ENCODE peak calls at places on chromosomes 13 and 19, in four cellular contexts. One of them, this sample, is unnamed.

GRCh38 chr19:45442927-45443461 is 19.3 kb upstream of the ERCC1 start:
- DNase-seq in NB4: peak; percentile 96
- DNase-seq in GM12865: peak; percentile 44
- DNase-seq in kidney epithelial cell: no peak
- DNase-seq in this sample: no peak

GRCh38 chr13:45602183-45602582 is 13.4 kb downstream of the ERICH6B start:
- DNase-seq in NB4: no peak
- DNase-seq in GM12865: no peak
- DNase-seq in kidney epithelial cell: no peak
- DNase-seq in this sample: no peak

GRCh38 chr19:1571358-1571757 is 3.2 kb upstream of the MEX3D start:
- DNase-seq in NB4: no peak
- DNase-seq in GM12865: no peak
- DNase-seq in kidney epithelial cell: no peak
- DNase-seq in this sample: no peak

GRCh38 chr13:44107357-44108121 is 227.8 kb downstream of the LACC1 start:
- DNase-seq in NB4: no peak
- DNase-seq in GM12865: no peak
- DNase-seq in kidney epithelial cell: no peak
- DNase-seq in this sample: no peak

GRCh38 chr13:29758591-29759114 is 91.8 kb downstream of the UBL3 start:
- DNase-seq in NB4: peak; percentile 97
- DNase-seq in GM12865: peak; percentile 89
- DNase-seq in kidney epithelial cell: no peak
- DNase-seq in this sample: no peak

GRCh38 chr19:46896076-46896794 is 35.4 kb downstream of the ARHGAP35 start:
- DNase-seq in NB4: no peak
- DNase-seq in GM12865: no peak
- DNase-seq in kidney epithelial cell: no peak
- DNase-seq in this sample: no peak

GRCh38 chr19:46133777-46134231 is 9.3 kb upstream of the IGFL3 start:
- DNase-seq in NB4: no peak
- DNase-seq in GM12865: no peak
- DNase-seq in kidney epithelial cell: no peak
- DNase-seq in this sample: no peak

GRCh38 chr13:79943633-79944032 is 397.3 kb downstream of the SPRY2 start:
- DNase-seq in NB4: no peak
- DNase-seq in GM12865: no peak
- DNase-seq in kidney epithelial cell: no peak
- DNase-seq in this sample: no peak

GRCh38 chr13:20363604-20364003 is 131.5 kb upstream of the GJB6 start:
- DNase-seq in NB4: no peak
- DNase-seq in GM12865: no peak
- DNase-seq in kidney epithelial cell: no peak
- DNase-seq in this sample: no peak

GRCh38 chr19:1231729-1232128 is 6.1 kb downstream of the CBARP start:
- DNase-seq in NB4: no peak
- DNase-seq in GM12865: no peak
- DNase-seq in kidney epithelial cell: no peak
- DNase-seq in this sample: no peak

GRCh38 chr19:41327076-41327475 is 17.1 kb downstream of the CCDC97 start:
- DNase-seq in NB4: no peak
- DNase-seq in GM12865: peak; percentile 37
- DNase-seq in kidney epithelial cell: no peak
- DNase-seq in this sample: no peak

GRCh38 chr13:33832872-33833271 is 14.9 kb downstream of the RFC3 start:
- DNase-seq in NB4: no peak
- DNase-seq in GM12865: no peak
- DNase-seq in kidney epithelial cell: no peak
- DNase-seq in this sample: no peak

GRCh38 chr19:52007436-52007804 is 591 bp downstream of the ZNF615 start:
- DNase-seq in NB4: no peak
- DNase-seq in GM12865: no peak
- DNase-seq in kidney epithelial cell: no peak
- DNase-seq in this sample: no peak

GRCh38 chr13:105735269-105735668 is 800.2 kb downstream of the EFNB2 start:
- DNase-seq in NB4: no peak
- DNase-seq in GM12865: no peak
- DNase-seq in kidney epithelial cell: no peak
- DNase-seq in this sample: no peak

GRCh38 chr13:76683854-76684253 is 202.4 kb downstream of the KCTD12 start:
- DNase-seq in NB4: no peak
- DNase-seq in GM12865: no peak
- DNase-seq in kidney epithelial cell: no peak
- DNase-seq in this sample: no peak

GRCh38 chr13:47397739-47398138 is 500.9 kb upstream of the HTR2A start:
- DNase-seq in NB4: no peak
- DNase-seq in GM12865: no peak
- DNase-seq in kidney epithelial cell: no peak
- DNase-seq in this sample: no peak

GRCh38 chr13:89686171-89686570 is 1661.3 kb upstream of the MIR17HG start:
- DNase-seq in NB4: no peak
- DNase-seq in GM12865: no peak
- DNase-seq in kidney epithelial cell: no peak
- DNase-seq in this sample: no peak

GRCh38 chr13:35600137-35600536 is 123.6 kb upstream of the MAB21L1 start:
- DNase-seq in NB4: no peak
- DNase-seq in GM12865: no peak
- DNase-seq in kidney epithelial cell: no peak
- DNase-seq in this sample: no peak

GRCh38 chr19:48698046-48698445 is 2.3 kb downstream of the FUT2 start:
- DNase-seq in NB4: no peak
- DNase-seq in GM12865: no peak
- DNase-seq in kidney epithelial cell: no peak
- DNase-seq in this sample: no peak

GRCh38 chr19:31974290-31974689 is 371.1 kb upstream of the ZNF507 start:
- DNase-seq in NB4: no peak
- DNase-seq in GM12865: no peak
- DNase-seq in kidney epithelial cell: no peak
- DNase-seq in this sample: no peak

GRCh38 chr13:31426395-31426794 is 226.6 kb downstream of the B3GLCT start:
- DNase-seq in NB4: no peak
- DNase-seq in GM12865: no peak
- DNase-seq in kidney epithelial cell: no peak
- DNase-seq in this sample: no peak

GRCh38 chr13:100668408-100668807 is 6.2 kb downstream of the TMTC4 start:
- DNase-seq in NB4: no peak
- DNase-seq in GM12865: no peak
- DNase-seq in kidney epithelial cell: peak; percentile 45
- DNase-seq in this sample: no peak

GRCh38 chr13:102185375-102185984 is 216.4 kb downstream of the FGF14 start:
- DNase-seq in NB4: no peak
- DNase-seq in GM12865: no peak
- DNase-seq in kidney epithelial cell: no peak
- DNase-seq in this sample: no peak

GRCh38 chr13:48253849-48254248 is 20.8 kb downstream of the ITM2B start:
- DNase-seq in NB4: no peak
- DNase-seq in GM12865: no peak
- DNase-seq in kidney epithelial cell: no peak
- DNase-seq in this sample: no peak

GRCh38 chr19:39924389-39924788 is 10.0 kb downstream of the FCGBP start:
- DNase-seq in NB4: no peak
- DNase-seq in GM12865: no peak
- DNase-seq in kidney epithelial cell: no peak
- DNase-seq in this sample: no peak

GRCh38 chr13:91482427-91482826 is 84.0 kb downstream of the GPC5 start:
- DNase-seq in NB4: peak; percentile 4
- DNase-seq in GM12865: no peak
- DNase-seq in kidney epithelial cell: no peak
- DNase-seq in this sample: no peak

GRCh38 chr19:45121827-45122345 is 28.9 kb downstream of the PPP1R37 start:
- DNase-seq in NB4: no peak
- DNase-seq in GM12865: no peak
- DNase-seq in kidney epithelial cell: no peak
- DNase-seq in this sample: no peak

GRCh38 chr19:1678073-1678472 is 25.7 kb upstream of the TCF3 start:
- DNase-seq in NB4: no peak
- DNase-seq in GM12865: no peak
- DNase-seq in kidney epithelial cell: no peak
- DNase-seq in this sample: no peak

GRCh38 chr19:5501907-5502306 is 46.7 kb downstream of the ZNRF4 start:
- DNase-seq in NB4: no peak
- DNase-seq in GM12865: no peak
- DNase-seq in kidney epithelial cell: no peak
- DNase-seq in this sample: no peak

GRCh38 chr13:44834404-44834803 is 154.9 kb downstream of the NUFIP1 start:
- DNase-seq in NB4: no peak
- DNase-seq in GM12865: no peak
- DNase-seq in kidney epithelial cell: no peak
- DNase-seq in this sample: no peak

DNA sequence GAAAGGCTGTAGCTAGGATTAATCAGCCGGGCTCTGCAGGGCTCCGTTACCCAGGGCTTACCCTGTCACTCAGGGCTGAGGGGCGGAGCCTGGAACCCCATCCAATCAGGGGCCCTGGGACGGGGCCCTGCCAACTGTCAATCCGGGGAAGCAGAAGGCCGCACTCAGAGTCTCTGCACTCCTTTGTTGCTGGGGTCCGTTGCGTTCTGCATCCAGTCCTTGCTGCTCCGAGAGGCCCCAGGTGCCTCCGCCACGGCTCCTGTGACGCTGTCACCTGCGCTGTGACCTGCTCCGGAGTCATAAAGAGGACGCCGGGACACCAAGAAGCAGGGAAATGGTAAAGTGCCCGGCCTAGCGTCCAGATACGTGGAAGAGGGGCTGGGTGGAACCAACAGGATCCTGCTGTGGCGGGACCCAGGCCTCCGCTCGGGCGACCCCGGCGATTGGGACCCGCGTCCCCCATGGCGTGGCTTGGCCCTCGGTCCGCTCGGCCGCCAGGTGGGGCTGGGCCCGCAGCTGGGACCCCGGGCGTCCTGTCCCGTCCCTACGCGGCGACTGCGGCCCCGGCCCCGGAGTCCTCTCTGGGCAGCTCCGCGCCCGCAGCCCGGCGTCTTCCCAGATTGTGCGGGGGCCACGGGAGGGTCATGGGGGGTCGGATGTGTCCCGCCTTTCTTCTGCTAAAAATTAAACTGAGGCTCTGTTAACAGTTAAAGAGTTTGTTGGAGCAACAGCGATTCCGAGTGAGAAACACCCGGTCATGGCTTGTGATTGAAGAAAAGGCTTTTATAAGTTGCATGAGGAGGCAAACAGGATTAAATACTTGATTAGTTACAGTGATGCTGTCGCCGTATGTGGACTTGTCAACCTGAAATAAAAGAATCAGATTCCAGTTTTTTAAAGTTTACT is at the start of gene ZNF491:
- DNase-seq in NB4: peak; percentile 92
- DNase-seq in GM12865: peak; percentile 84
- DNase-seq in kidney epithelial cell: peak; percentile 51
- DNase-seq in this sample: no peak
- TF ChIP-seq CTCF in NB4: peak; percentile 5
- TF ChIP-seq CTCF in GM12865: peak; percentile 8
- TF ChIP-seq CTCF in kidney epithelial cell: no peak
- TF ChIP-seq CTCF in this sample: no peak

DNA sequence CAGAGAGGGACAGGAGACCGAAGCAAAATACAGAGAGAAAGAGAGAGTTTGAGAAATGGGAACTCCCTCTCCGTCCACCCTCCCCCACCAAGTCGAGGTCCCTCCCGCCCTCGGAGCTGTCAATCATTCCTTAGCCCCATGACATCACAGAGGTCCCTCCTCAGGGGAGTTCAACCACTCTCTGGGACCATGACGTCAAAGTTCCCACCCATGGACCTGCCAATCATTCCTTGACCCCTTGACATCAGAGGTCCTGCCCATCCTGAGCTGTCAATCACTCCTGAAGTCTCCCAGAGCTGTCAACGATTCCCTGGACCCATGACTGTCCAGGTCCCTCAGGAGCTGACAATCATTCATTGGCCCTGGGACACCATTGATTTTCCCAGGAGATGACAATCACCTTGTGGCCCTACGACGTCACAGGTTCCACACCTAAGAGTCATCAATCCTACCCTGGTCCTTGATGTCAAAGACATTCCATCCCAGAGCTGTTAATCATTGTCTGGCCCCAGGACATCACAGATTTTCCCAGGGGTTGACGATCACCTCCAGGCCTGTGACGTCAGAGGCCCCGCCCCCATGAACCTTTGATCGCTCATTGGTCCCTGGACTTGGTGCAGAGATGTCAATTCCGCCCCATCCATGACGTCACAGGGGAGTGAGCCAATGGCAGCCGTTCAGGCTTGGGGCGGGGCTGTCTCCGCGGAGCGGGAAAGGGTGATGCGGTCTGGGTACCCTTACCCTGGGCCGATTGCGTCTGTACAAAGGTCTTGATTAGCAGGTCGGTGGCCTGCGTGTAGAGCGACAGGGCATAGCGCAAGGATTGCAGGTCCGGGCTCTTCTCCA is 61.7 kb downstream of the COLGALT1 start:
- DNase-seq in NB4: peak; percentile 47
- DNase-seq in GM12865: peak; percentile 41
- DNase-seq in kidney epithelial cell: no peak
- DNase-seq in this sample: peak; percentile 40
- H3K4me3 ChIP-seq in NB4: no peak overlapping the region
- H3K4me3 ChIP-seq in GM12865: no peak overlapping the region
- H3K4me3 ChIP-seq in kidney epithelial cell: no peak overlapping the region
- H3K4me3 ChIP-seq in this sample: peak overlapping the region; percentile 42

DNA sequence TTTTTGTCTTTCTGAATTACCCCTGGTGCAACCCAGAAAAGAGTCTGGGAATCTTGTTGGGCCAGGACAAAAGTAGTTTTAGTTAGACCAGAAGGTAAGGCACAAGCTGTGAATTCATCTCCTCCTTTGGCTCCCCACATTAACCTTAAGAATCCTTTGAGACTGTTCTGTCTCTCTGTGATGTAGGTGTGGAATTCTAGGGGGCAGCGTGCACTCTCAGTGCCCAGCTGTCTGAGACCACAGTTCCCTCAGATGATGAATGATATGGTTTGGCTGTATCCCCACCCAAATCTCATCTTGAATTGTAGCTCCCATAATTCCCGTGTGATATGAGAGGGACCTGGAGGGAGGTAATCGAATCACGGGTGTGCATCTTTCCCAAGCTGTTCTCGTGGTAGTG is 43.9 kb downstream of the ZNF506 start:
- DNase-seq in NB4: no peak
- DNase-seq in GM12865: no peak
- DNase-seq in kidney epithelial cell: no peak
- DNase-seq in this sample: no peak
- TF ChIP-seq CTCF in NB4: no peak
- TF ChIP-seq CTCF in GM12865: no peak
- TF ChIP-seq CTCF in kidney epithelial cell: no peak
- TF ChIP-seq CTCF in this sample: no peak

GRCh38 chr13:95258098-95258497 is 43.2 kb downstream of the ABCC4 start:
- DNase-seq in NB4: no peak
- DNase-seq in GM12865: no peak
- DNase-seq in kidney epithelial cell: no peak
- DNase-seq in this sample: no peak
- H3K4me3 ChIP-seq in NB4: no peak overlapping the region
- H3K4me3 ChIP-seq in GM12865: no peak overlapping the region
- H3K4me3 ChIP-seq in kidney epithelial cell: no peak overlapping the region
- H3K4me3 ChIP-seq in this sample: no peak overlapping the region

This sample was measured in epithelial cell of proximal tubule.